ENCODE peak calls at places on chromosomes 12 and 14, in seven cellular contexts. One of them, this sample, is unnamed.

GRCh38 chr14:69056389-69056788 is 77.3 kb upstream of the ACTN1 start:
- DNase-seq in CD4-positive, CD25-positive, alpha-beta regulatory T cell: peak
- DNase-seq in stimulated activated CD8-positive, alpha-beta memory T cell treated with anti-CD3 and anti-CD28 coated beads, Interleukin-4, amount 100 ng/mL, for 48 hours: no peak
- DNase-seq in frontal cortex: no peak
- DNase-seq in A172: no peak
- DNase-seq in MV-4-11: no peak
- DNase-seq in C1 segment of cervical spinal cord: no peak
- DNase-seq in this sample: no peak

GRCh38 chr12:64137117-64137516 is 85.0 kb downstream of the KICS2 start:
- DNase-seq in CD4-positive, CD25-positive, alpha-beta regulatory T cell: no peak
- DNase-seq in stimulated activated CD8-positive, alpha-beta memory T cell treated with anti-CD3 and anti-CD28 coated beads, Interleukin-4, amount 100 ng/mL, for 48 hours: no peak
- DNase-seq in frontal cortex: no peak
- DNase-seq in A172: no peak
- DNase-seq in MV-4-11: no peak
- DNase-seq in C1 segment of cervical spinal cord: no peak
- DNase-seq in this sample: no peak

GRCh38 chr12:91551927-91552326 is 369.3 kb upstream of the DCN start:
- DNase-seq in CD4-positive, CD25-positive, alpha-beta regulatory T cell: no peak
- DNase-seq in stimulated activated CD8-positive, alpha-beta memory T cell treated with anti-CD3 and anti-CD28 coated beads, Interleukin-4, amount 100 ng/mL, for 48 hours: no peak
- DNase-seq in frontal cortex: no peak
- DNase-seq in A172: no peak
- DNase-seq in MV-4-11: peak
- DNase-seq in C1 segment of cervical spinal cord: peak
- DNase-seq in this sample: no peak

GRCh38 chr12:62720661-62721330 is 214.2 kb downstream of the PPM1H start:
- DNase-seq in CD4-positive, CD25-positive, alpha-beta regulatory T cell: no peak
- DNase-seq in stimulated activated CD8-positive, alpha-beta memory T cell treated with anti-CD3 and anti-CD28 coated beads, Interleukin-4, amount 100 ng/mL, for 48 hours: no peak
- DNase-seq in frontal cortex: no peak
- DNase-seq in A172: no peak
- DNase-seq in MV-4-11: no peak
- DNase-seq in C1 segment of cervical spinal cord: peak
- DNase-seq in this sample: no peak

GRCh38 chr12:52341066-52341580 is 19.9 kb upstream of the KRT83 start:
- DNase-seq in CD4-positive, CD25-positive, alpha-beta regulatory T cell: no peak
- DNase-seq in stimulated activated CD8-positive, alpha-beta memory T cell treated with anti-CD3 and anti-CD28 coated beads, Interleukin-4, amount 100 ng/mL, for 48 hours: no peak
- DNase-seq in frontal cortex: no peak
- DNase-seq in A172: no peak
- DNase-seq in MV-4-11: no peak
- DNase-seq in C1 segment of cervical spinal cord: no peak
- DNase-seq in this sample: no peak

GRCh38 chr12:110846615-110847566 is at the start of gene CCDC63:
- DNase-seq in CD4-positive, CD25-positive, alpha-beta regulatory T cell: no peak
- DNase-seq in stimulated activated CD8-positive, alpha-beta memory T cell treated with anti-CD3 and anti-CD28 coated beads, Interleukin-4, amount 100 ng/mL, for 48 hours: peak
- DNase-seq in frontal cortex: no peak
- DNase-seq in A172: no peak
- DNase-seq in MV-4-11: peak
- DNase-seq in C1 segment of cervical spinal cord: no peak
- DNase-seq in this sample: peak

GRCh38 chr12:54641089-54641488 is 6.4 kb upstream of the LACRT start:
- DNase-seq in CD4-positive, CD25-positive, alpha-beta regulatory T cell: no peak
- DNase-seq in stimulated activated CD8-positive, alpha-beta memory T cell treated with anti-CD3 and anti-CD28 coated beads, Interleukin-4, amount 100 ng/mL, for 48 hours: no peak
- DNase-seq in frontal cortex: no peak
- DNase-seq in A172: no peak
- DNase-seq in MV-4-11: peak
- DNase-seq in C1 segment of cervical spinal cord: no peak
- DNase-seq in this sample: no peak

GRCh38 chr14:100902295-100902694 is 1.2 kb downstream of the RTL1 start:
- DNase-seq in CD4-positive, CD25-positive, alpha-beta regulatory T cell: no peak
- DNase-seq in stimulated activated CD8-positive, alpha-beta memory T cell treated with anti-CD3 and anti-CD28 coated beads, Interleukin-4, amount 100 ng/mL, for 48 hours: no peak
- DNase-seq in frontal cortex: no peak
- DNase-seq in A172: no peak
- DNase-seq in MV-4-11: no peak
- DNase-seq in C1 segment of cervical spinal cord: no peak
- DNase-seq in this sample: peak

GRCh38 chr12:84502907-84503787 is 409.5 kb downstream of the SLC6A15 start:
- DNase-seq in CD4-positive, CD25-positive, alpha-beta regulatory T cell: no peak
- DNase-seq in stimulated activated CD8-positive, alpha-beta memory T cell treated with anti-CD3 and anti-CD28 coated beads, Interleukin-4, amount 100 ng/mL, for 48 hours: peak
- DNase-seq in frontal cortex: peak
- DNase-seq in A172: peak
- DNase-seq in MV-4-11: peak
- DNase-seq in C1 segment of cervical spinal cord: no peak
- DNase-seq in this sample: peak

GRCh38 chr12:23431006-23431405 is 518.5 kb downstream of the SOX5 start:
- DNase-seq in CD4-positive, CD25-positive, alpha-beta regulatory T cell: no peak
- DNase-seq in stimulated activated CD8-positive, alpha-beta memory T cell treated with anti-CD3 and anti-CD28 coated beads, Interleukin-4, amount 100 ng/mL, for 48 hours: no peak
- DNase-seq in frontal cortex: no peak
- DNase-seq in A172: no peak
- DNase-seq in MV-4-11: no peak
- DNase-seq in C1 segment of cervical spinal cord: no peak
- DNase-seq in this sample: no peak

GRCh38 chr14:63200767-63201166 is 3.5 kb upstream of the RHOJ start:
- DNase-seq in CD4-positive, CD25-positive, alpha-beta regulatory T cell: no peak
- DNase-seq in stimulated activated CD8-positive, alpha-beta memory T cell treated with anti-CD3 and anti-CD28 coated beads, Interleukin-4, amount 100 ng/mL, for 48 hours: no peak
- DNase-seq in frontal cortex: no peak
- DNase-seq in A172: no peak
- DNase-seq in MV-4-11: no peak
- DNase-seq in C1 segment of cervical spinal cord: no peak
- DNase-seq in this sample: no peak

GRCh38 chr12:113203852-113204760 is 17.2 kb upstream of the TPCN1 start:
- DNase-seq in CD4-positive, CD25-positive, alpha-beta regulatory T cell: no peak
- DNase-seq in stimulated activated CD8-positive, alpha-beta memory T cell treated with anti-CD3 and anti-CD28 coated beads, Interleukin-4, amount 100 ng/mL, for 48 hours: no peak
- DNase-seq in frontal cortex: no peak
- DNase-seq in A172: no peak
- DNase-seq in MV-4-11: peak
- DNase-seq in C1 segment of cervical spinal cord: no peak
- DNase-seq in this sample: no peak

GRCh38 chr12:127125607-127126259 is 1141.2 kb upstream of the TMEM132C start:
- DNase-seq in CD4-positive, CD25-positive, alpha-beta regulatory T cell: no peak
- DNase-seq in stimulated activated CD8-positive, alpha-beta memory T cell treated with anti-CD3 and anti-CD28 coated beads, Interleukin-4, amount 100 ng/mL, for 48 hours: peak
- DNase-seq in frontal cortex: no peak
- DNase-seq in A172: peak
- DNase-seq in MV-4-11: peak
- DNase-seq in C1 segment of cervical spinal cord: no peak
- DNase-seq in this sample: no peak

GRCh38 chr14:19947413-19948090 is 16.8 kb downstream of the OR4K1 start:
- DNase-seq in CD4-positive, CD25-positive, alpha-beta regulatory T cell: no peak
- DNase-seq in stimulated activated CD8-positive, alpha-beta memory T cell treated with anti-CD3 and anti-CD28 coated beads, Interleukin-4, amount 100 ng/mL, for 48 hours: no peak
- DNase-seq in frontal cortex: no peak
- DNase-seq in A172: peak
- DNase-seq in MV-4-11: no peak
- DNase-seq in C1 segment of cervical spinal cord: no peak
- DNase-seq in this sample: no peak

GRCh38 chr12:109462868-109463692 is 14.0 kb downstream of the KCTD10 start:
- DNase-seq in CD4-positive, CD25-positive, alpha-beta regulatory T cell: no peak
- DNase-seq in stimulated activated CD8-positive, alpha-beta memory T cell treated with anti-CD3 and anti-CD28 coated beads, Interleukin-4, amount 100 ng/mL, for 48 hours: no peak
- DNase-seq in frontal cortex: no peak
- DNase-seq in A172: peak
- DNase-seq in MV-4-11: peak
- DNase-seq in C1 segment of cervical spinal cord: peak
- DNase-seq in this sample: no peak

GRCh38 chr12:20305470-20305869 is 62.9 kb upstream of the PDE3A start:
- DNase-seq in CD4-positive, CD25-positive, alpha-beta regulatory T cell: no peak
- DNase-seq in stimulated activated CD8-positive, alpha-beta memory T cell treated with anti-CD3 and anti-CD28 coated beads, Interleukin-4, amount 100 ng/mL, for 48 hours: no peak
- DNase-seq in frontal cortex: no peak
- DNase-seq in A172: peak
- DNase-seq in MV-4-11: peak
- DNase-seq in C1 segment of cervical spinal cord: no peak
- DNase-seq in this sample: no peak

GRCh38 chr12:113208041-113208934 is 13.0 kb upstream of the TPCN1 start:
- DNase-seq in CD4-positive, CD25-positive, alpha-beta regulatory T cell: peak
- DNase-seq in stimulated activated CD8-positive, alpha-beta memory T cell treated with anti-CD3 and anti-CD28 coated beads, Interleukin-4, amount 100 ng/mL, for 48 hours: peak
- DNase-seq in frontal cortex: no peak
- DNase-seq in A172: no peak
- DNase-seq in MV-4-11: peak
- DNase-seq in C1 segment of cervical spinal cord: peak
- DNase-seq in this sample: peak

GRCh38 chr14:30681752-30682355 is 59.7 kb downstream of the SCFD1 start:
- DNase-seq in CD4-positive, CD25-positive, alpha-beta regulatory T cell: no peak
- DNase-seq in stimulated activated CD8-positive, alpha-beta memory T cell treated with anti-CD3 and anti-CD28 coated beads, Interleukin-4, amount 100 ng/mL, for 48 hours: no peak
- DNase-seq in frontal cortex: no peak
- DNase-seq in A172: peak
- DNase-seq in MV-4-11: no peak
- DNase-seq in C1 segment of cervical spinal cord: no peak
- DNase-seq in this sample: peak

This sample was measured in GM13977.